ENCODE peak calls at places on chromosomes 11 and 22, in six cellular contexts. W is retinal pigment epithelial cell, J is AG09319, Z is ovary, B is WTC11, K is testis. H is an unnamed sample.

GRCh38 chr22:47620391-47620790 is 857.9 kb downstream of the TBC1D22A start:
- DNase-seq in W (no peak), J (no peak), Z (no peak), B (no peak), K (no peak), H (no peak)

GRCh38 chr22:29272624-29273023 is 4.6 kb downstream of the EWSR1 start:
- DNase-seq in W (no peak), J (no peak), Z (no peak), B (no peak), K (no peak), H (peak)

GRCh38 chr22:49825944-49826602 is 1.6 kb downstream of the BRD1 start:
- DNase-seq in W (no peak), J (no peak), Z (no peak), B (no peak), K (no peak), H (no peak)

GRCh38 chr22:24473278-24473677 is 21.9 kb upstream of the UPB1 start:
- DNase-seq in W (no peak), J (no peak), Z (no peak), B (no peak), K (no peak), H (no peak)

GRCh38 chr11:134418119-134418840 is 6.2 kb upstream of the B3GAT1 start:
- DNase-seq in W (no peak), J (no peak), Z (no peak), B (peak), K (peak), H (no peak)

GRCh38 chr11:2930705-2931415 is 1.6 kb upstream of the PHLDA2 start:
- DNase-seq in W (no peak), J (no peak), Z (no peak), B (peak), K (peak), H (no peak)

GRCh38 chr11:11384829-11385228 is 31.8 kb upstream of the CSNK2A3 start:
- DNase-seq in W (no peak), J (no peak), Z (no peak), B (no peak), K (no peak), H (peak)

GRCh38 chr11:7538023-7538422 is 24.2 kb downstream of the PPFIBP2 start:
- DNase-seq in W (no peak), J (no peak), Z (no peak), B (no peak), K (peak), H (no peak)

GRCh38 chr11:120785576-120785975 is 238.3 kb upstream of the TBCEL start:
- DNase-seq in W (no peak), J (no peak), Z (no peak), B (no peak), K (no peak), H (peak)

GRCh38 chr11:27319065-27319464 is 44.0 kb downstream of the CCDC34 start:
- DNase-seq in W (no peak), J (peak), Z (no peak), B (no peak), K (no peak), H (no peak)

GRCh38 chr22:29710193-29710592 is 9.6 kb upstream of the CABP7 start:
- DNase-seq in W (no peak), J (no peak), Z (no peak), B (no peak), K (no peak), H (no peak)

GRCh38 chr11:74726547-74727182 is 4.6 kb downstream of the CHRDL2 start:
- DNase-seq in W (no peak), J (peak), Z (peak), B (peak), K (peak), H (no peak)

GRCh38 chr11:36600155-36600554 is 2.1 kb upstream of the RAG2 start:
- DNase-seq in W (no peak), J (no peak), Z (no peak), B (no peak), K (no peak), H (no peak)

GRCh38 chr11:33778682-33779081 is 4.4 kb upstream of the FBXO3 start:
- DNase-seq in W (peak), J (peak), Z (no peak), B (no peak), K (no peak), H (no peak)

GRCh38 chr11:134880788-134881187 is 468.7 kb upstream of the B3GAT1 start:
- DNase-seq in W (no peak), J (no peak), Z (no peak), B (no peak), K (no peak), H (no peak)

GRCh38 chr11:104000798-104001197 is 35.6 kb upstream of the DDI1 start:
- DNase-seq in W (no peak), J (no peak), Z (no peak), B (no peak), K (no peak), H (no peak)

GRCh38 chr22:36736701-36737320 is 33.3 kb upstream of the CACNG2 start:
- DNase-seq in W (no peak), J (no peak), Z (no peak), B (no peak), K (peak), H (peak)

GRCh38 chr11:113906515-113906914 is 1.9 kb downstream of the HTR3B start:
- DNase-seq in W (no peak), J (no peak), Z (no peak), B (no peak), K (no peak), H (peak)

GRCh38 chr11:112776834-112777793 is 184.1 kb upstream of the NCAM1 start:
- DNase-seq in W (no peak), J (no peak), Z (no peak), B (no peak), K (peak), H (no peak)

GRCh38 chr11:126024143-126024542 is 38.5 kb downstream of the CDON start:
- DNase-seq in W (no peak), J (no peak), Z (no peak), B (no peak), K (no peak), H (no peak)

DNA sequence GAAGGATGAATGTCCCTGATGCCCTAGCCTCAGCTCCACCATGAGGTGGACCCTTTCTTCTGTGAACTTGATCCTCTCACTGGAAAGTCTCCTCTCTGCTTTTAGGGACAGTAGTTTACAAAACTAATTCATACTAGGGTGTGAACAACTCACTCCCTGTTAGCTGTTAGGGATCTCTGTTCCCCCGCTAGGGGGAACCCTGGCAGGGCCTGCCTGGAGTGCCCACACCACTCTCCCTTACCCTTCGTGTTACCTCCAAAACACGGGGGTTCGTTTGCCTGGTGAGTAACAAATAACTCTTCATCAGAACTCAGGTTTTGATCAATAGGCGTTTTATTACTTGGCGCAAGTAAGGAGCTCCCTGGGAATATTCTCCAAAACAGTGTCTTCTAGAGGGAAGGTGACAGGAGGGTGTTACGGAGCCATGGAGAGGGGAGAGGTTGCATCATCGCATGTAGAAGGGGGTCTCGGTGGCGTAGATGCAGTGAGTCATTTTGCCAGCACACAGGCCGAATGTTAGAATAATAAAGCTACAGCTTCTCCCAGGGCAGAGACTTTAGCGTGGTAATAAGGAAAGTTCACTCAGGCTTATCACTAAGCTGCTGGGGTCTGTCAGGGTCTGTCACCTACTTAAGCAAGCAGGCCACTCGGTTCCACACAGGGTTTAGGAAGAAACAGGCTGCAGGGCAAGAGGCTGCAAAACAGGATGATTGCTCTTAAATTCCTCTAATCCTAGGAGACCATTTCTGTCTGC is 45.8 kb downstream of the C11orf96 start:
- DNase-seq in W (no peak), J (no peak), Z (peak), B (no peak), K (no peak), H (no peak)
- TF ChIP-seq CTCF in W (no peak), J (peak), Z (peak), B (no peak), K (peak), H (no peak)

DNA sequence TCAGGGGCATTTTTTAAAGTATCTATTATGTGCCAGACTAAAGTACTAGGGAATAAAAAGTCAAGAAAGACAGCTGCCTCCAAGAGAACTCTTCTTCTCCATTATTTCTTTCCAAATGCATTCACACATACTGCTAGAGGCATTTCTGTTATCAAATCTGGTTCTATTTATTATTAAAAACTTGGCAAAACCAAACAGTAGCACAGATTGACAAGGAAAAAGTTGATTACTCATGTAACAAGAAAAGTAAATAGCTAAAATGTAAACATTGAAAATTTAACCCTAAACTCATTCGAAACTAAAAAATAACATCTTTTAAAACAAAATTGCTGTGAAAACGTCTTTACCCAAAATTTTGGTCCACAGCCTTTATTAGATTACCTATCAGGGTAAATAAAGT is 132.9 kb upstream of the GUCY1A2 start:
- DNase-seq in W (no peak), J (no peak), Z (no peak), B (no peak), K (no peak), H (no peak)
- TF ChIP-seq CTCF in W (no peak), J (no peak), Z (no peak), B (no peak), K (no peak), H (no peak)

DNA sequence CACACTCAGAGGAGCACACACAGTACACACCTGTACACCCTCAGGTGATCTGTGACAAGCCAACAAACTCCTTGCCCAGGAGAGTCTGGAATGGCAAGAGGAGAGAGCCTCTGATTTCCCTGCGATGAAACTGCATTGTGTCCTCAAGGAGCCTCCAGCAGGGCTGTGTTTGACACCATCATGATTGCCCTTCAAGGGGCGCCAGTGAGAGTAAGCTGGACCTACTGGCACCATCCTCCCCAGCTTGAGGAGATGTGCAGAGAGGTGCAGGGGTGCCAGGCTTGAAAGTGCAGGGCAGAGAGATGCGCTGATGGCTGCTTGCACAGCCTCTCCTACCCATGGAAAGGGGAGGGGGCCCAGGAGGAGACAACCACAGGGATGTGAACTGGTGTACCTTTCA is 188.8 kb upstream of the CADM1 start:
- DNase-seq in W (no peak), J (no peak), Z (no peak), B (peak), K (no peak), H (no peak)
- TF ChIP-seq CTCF in W (no peak), J (no peak), Z (no peak), B (no peak), K (no peak), H (no peak)

GRCh38 chr22:20957118-20957690 is 9.9 kb upstream of the AIFM3 start:
- DNase-seq in W (no peak), J (no peak), Z (no peak), B (peak), K (no peak), H (peak)

GRCh38 chr22:20953668-20954500 is 13.2 kb upstream of the AIFM3 start:
- DNase-seq in W (no peak), J (peak), Z (no peak), B (no peak), K (no peak), H (no peak)

GRCh38 chr22:20955548-20955947 is 11.5 kb upstream of the AIFM3 start:
- DNase-seq in W (no peak), J (no peak), Z (no peak), B (no peak), K (no peak), H (no peak)

GRCh38 chr22:20957691-20958440 is 9.2 kb upstream of the AIFM3 start:
- DNase-seq in W (no peak), J (no peak), Z (no peak), B (peak), K (no peak), H (peak)

GRCh38 chr22:20956258-20957117 is 10.6 kb upstream of the AIFM3 start:
- DNase-seq in W (no peak), J (no peak), Z (no peak), B (peak), K (no peak), H (no peak)
- TF ChIP-seq CTCF in W (peak), J (no peak), Z (no peak), B (no peak), K (no peak), H (no peak)

GRCh38 chr22:26547426-26547825 is 35.2 kb upstream of the TFIP11 start:
- DNase-seq in W (no peak), J (no peak), Z (no peak), B (no peak), K (no peak), H (no peak)
- TF ChIP-seq CTCF in W (no peak), J (no peak), Z (no peak), B (no peak), K (no peak), H (no peak)

DNA sequence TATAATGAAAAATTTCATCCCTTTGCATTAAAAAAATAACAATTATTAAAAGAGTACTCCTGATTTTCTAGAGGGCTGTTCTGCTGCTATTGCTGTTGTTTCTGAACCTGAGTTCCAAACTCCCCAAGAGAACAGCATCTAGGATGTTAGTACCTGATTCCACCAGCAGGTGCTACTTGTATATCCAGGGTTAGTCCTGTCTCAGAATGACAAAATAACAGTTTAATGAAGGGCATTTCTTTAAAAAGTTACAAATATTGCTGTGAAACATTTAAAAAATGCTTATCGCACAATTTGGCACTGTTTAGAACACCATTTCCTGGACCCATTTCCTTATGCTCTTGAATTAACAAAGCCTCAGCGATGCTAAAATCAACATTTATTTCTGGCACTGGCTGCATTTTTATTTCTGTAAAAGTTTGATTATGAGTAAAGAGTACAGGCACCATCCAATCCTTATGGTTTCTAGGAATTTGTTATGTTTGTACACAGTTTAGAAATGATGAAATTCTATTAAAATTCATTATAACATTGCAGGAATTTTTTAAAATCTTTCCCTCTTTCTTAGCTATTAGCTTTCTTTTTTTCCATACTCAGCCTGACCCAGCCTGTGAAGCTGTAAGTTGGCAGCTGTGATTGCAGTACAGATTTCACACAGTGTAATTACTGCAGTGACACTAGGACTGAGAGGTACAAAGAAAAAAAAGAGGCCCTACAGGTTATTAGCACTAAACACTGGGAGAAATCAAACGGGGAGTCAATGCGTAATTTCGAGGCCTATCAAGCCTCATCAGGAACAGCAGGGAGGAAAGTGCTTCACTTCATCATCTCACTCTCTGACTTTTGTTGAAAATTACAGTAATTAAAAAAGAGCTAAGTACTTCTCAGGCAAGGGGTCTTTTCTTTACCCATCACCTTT is 208.8 kb downstream of the DCDC1 start:
- DNase-seq in W (no peak), J (no peak), Z (no peak), B (no peak), K (no peak), H (no peak)
- TF ChIP-seq CTCF in W (peak), J (no peak), Z (no peak), B (peak), K (no peak), H (peak)

GRCh38 chr11:77198440-77198849 is 70.4 kb downstream of the MYO7A start:
- DNase-seq in W (no peak), J (no peak), Z (peak), B (peak), K (no peak), H (no peak)
- TF ChIP-seq CTCF in W (peak), J (peak), Z (no peak), B (peak), K (no peak), H (peak)

GRCh38 chr11:469684-470667 is 19.9 kb downstream of the PTDSS2 start:
- DNase-seq in W (peak), J (peak), Z (peak), B (no peak), K (peak), H (no peak)
- TF ChIP-seq CTCF in W (peak), J (peak), Z (no peak), B (no peak), K (peak), H (peak)

GRCh38 chr22:46568102-46568809 is 30.8 kb upstream of the CELSR1 start:
- DNase-seq in W (no peak), J (no peak), Z (no peak), B (peak), K (no peak), H (no peak)
- TF ChIP-seq CTCF in W (peak), J (no peak), Z (no peak), B (no peak), K (no peak), H (no peak)

GRCh38 chr22:22818202-22818538 is 69.4 kb upstream of the IGLL5 start:
- DNase-seq in W (no peak), J (no peak), Z (no peak), B (no peak), K (no peak), H (no peak)

GRCh38 chr22:22818861-22819855 is 68.5 kb upstream of the IGLL5 start:
- DNase-seq in W (no peak), J (no peak), Z (no peak), B (no peak), K (no peak), H (peak)

GRCh38 chr22:22816766-22817410 is 70.7 kb upstream of the IGLL5 start:
- DNase-seq in W (no peak), J (no peak), Z (no peak), B (no peak), K (no peak), H (peak)

GRCh38 chr22:22816171-22816514 is 71.5 kb upstream of the IGLL5 start:
- DNase-seq in W (no peak), J (no peak), Z (no peak), B (no peak), K (no peak), H (peak)

GRCh38 chr22:22817468-22818201 is 70.0 kb upstream of the IGLL5 start:
- DNase-seq in W (no peak), J (no peak), Z (no peak), B (no peak), K (no peak), H (peak)
- TF ChIP-seq CTCF in W (no peak), J (no peak), Z (no peak), B (no peak), K (no peak), H (no peak)

H was measured in osteocyte.